ENCODE peak calls at places on chromosome 20, in five cellular contexts. B is EL; T is suprapubic skin; E is renal cortical epithelial cell; C is stimulated activated CD4-positive, alpha-beta T cell treated with anti-CD3 and anti-CD28 coated beads, Interleukin-12 subunit alpha, Interleukin-12 subunit beta, amount 100 ng/mL, for 4 hours. S is an unnamed sample.

GRCh38 chr20:59122377-59122932 is 41.2 kb upstream of the ZNF831 start:
- DNase-seq in B (no peak), T (no peak), E (no peak), C (no peak), S (no peak)

GRCh38 chr20:41050361-41051019 is 21.9 kb downstream of the TOP1 start:
- DNase-seq in B (peak), T (no peak), E (no peak), C (no peak), S (no peak)

GRCh38 chr20:2692036-2692885 is at the start of gene EBF4:
- DNase-seq in B (peak), T (peak), E (no peak), C (peak), S (no peak)

GRCh38 chr20:43963233-43963632 is 48.6 kb downstream of the TOX2 start:
- DNase-seq in B (peak), T (no peak), E (no peak), C (no peak), S (no peak)

GRCh38 chr20:14093652-14094051 is 98.3 kb downstream of the MACROD2 start:
- DNase-seq in B (no peak), T (no peak), E (no peak), C (no peak), S (no peak)

GRCh38 chr20:45611054-45611453 is 18.5 kb upstream of the WFDC10A start:
- DNase-seq in B (peak), T (no peak), E (peak), C (peak), S (no peak)

GRCh38 chr20:4064118-4064962 is 49.0 kb upstream of the RNF24 start:
- DNase-seq in B (peak), T (peak), E (peak), C (no peak), S (no peak)

GRCh38 chr20:38759135-38759534 is 10.9 kb downstream of the ACTR5 start:
- DNase-seq in B (no peak), T (no peak), E (no peak), C (no peak), S (no peak)

GRCh38 chr20:41654884-41655283 is 36.7 kb upstream of the CHD6 start:
- DNase-seq in B (peak), T (no peak), E (no peak), C (no peak), S (peak)

GRCh38 chr20:32909896-32910571 is 51.3 kb downstream of the EFCAB8 start:
- DNase-seq in B (no peak), T (no peak), E (no peak), C (no peak), S (no peak)

GRCh38 chr20:35088231-35088794 is 4.3 kb downstream of the TRPC4AP start:
- DNase-seq in B (no peak), T (no peak), E (no peak), C (no peak), S (no peak)

GRCh38 chr20:37807491-37807890 is 95.4 kb upstream of the VSTM2L start:
- DNase-seq in B (no peak), T (no peak), E (no peak), C (no peak), S (no peak)

GRCh38 chr20:20367681-20368413 is at the start of gene INSM1:
- DNase-seq in B (no peak), T (no peak), E (no peak), C (no peak), S (peak)

GRCh38 chr20:53691811-53692192 is 98.2 kb upstream of the ZNF217 start:
- DNase-seq in B (no peak), T (no peak), E (no peak), C (no peak), S (no peak)

S was measured in endothelial cell.